ENCODE peak calls at places on chromosomes 6 and 20, in eight cellular contexts. One of them, this sample, is unnamed.
A peak's percentile ranks its signal among the peaks of the same experiment; 100 is the strongest.

GRCh38 chr6:105892577-105893262 is 193.4 kb upstream of the PRDM1 start:
- DNase-seq in T follicular helper cell: no peak
- DNase-seq in CD8-positive, alpha-beta T cell: no peak
- DNase-seq in ureter: no peak
- DNase-seq in IMR-90: no peak
- DNase-seq in effector CD4-positive, alpha-beta T cell: no peak
- DNase-seq in cardiac fibroblast: no peak
- DNase-seq in activated T-helper 1 cell treated with Interleukin-2 at 50 U/mL for 16 hours: no peak
- DNase-seq in this sample: no peak

GRCh38 chr6:134247271-134247833 is 70.6 kb downstream of the SGK1 start:
- DNase-seq in cardiac fibroblast: no peak
- DNase-seq in activated T-helper 1 cell treated with Interleukin-2 at 50 U/mL for 16 hours: peak; percentile 54
- DNase-seq in T follicular helper cell: peak; percentile 65
- DNase-seq in ureter: no peak
- DNase-seq in effector CD4-positive, alpha-beta T cell: peak; percentile 74
- DNase-seq in IMR-90: no peak
- DNase-seq in CD8-positive, alpha-beta T cell: peak; percentile 77
- DNase-seq in this sample: no peak

GRCh38 chr6:137115653-137116052 is 57.8 kb downstream of the IL22RA2 start:
- DNase-seq in effector CD4-positive, alpha-beta T cell: no peak
- DNase-seq in CD8-positive, alpha-beta T cell: no peak
- DNase-seq in activated T-helper 1 cell treated with Interleukin-2 at 50 U/mL for 16 hours: no peak
- DNase-seq in cardiac fibroblast: no peak
- DNase-seq in IMR-90: no peak
- DNase-seq in ureter: no peak
- DNase-seq in T follicular helper cell: no peak
- DNase-seq in this sample: no peak

GRCh38 chr6:110287462-110288341 is 70.4 kb downstream of the METTL24 start:
- DNase-seq in cardiac fibroblast: no peak
- DNase-seq in CD8-positive, alpha-beta T cell: no peak
- DNase-seq in IMR-90: no peak
- DNase-seq in T follicular helper cell: no peak
- DNase-seq in activated T-helper 1 cell treated with Interleukin-2 at 50 U/mL for 16 hours: no peak
- DNase-seq in ureter: no peak
- DNase-seq in effector CD4-positive, alpha-beta T cell: no peak
- DNase-seq in this sample: no peak

GRCh38 chr6:131073577-131073976 is 10.5 kb upstream of the EPB41L2 start:
- DNase-seq in IMR-90: no peak
- DNase-seq in ureter: no peak
- DNase-seq in effector CD4-positive, alpha-beta T cell: no peak
- DNase-seq in cardiac fibroblast: no peak
- DNase-seq in T follicular helper cell: no peak
- DNase-seq in CD8-positive, alpha-beta T cell: no peak
- DNase-seq in activated T-helper 1 cell treated with Interleukin-2 at 50 U/mL for 16 hours: no peak
- DNase-seq in this sample: no peak

GRCh38 chr6:151440930-151441329 is 11.0 kb downstream of the RMND1 start:
- DNase-seq in ureter: no peak
- DNase-seq in cardiac fibroblast: peak; percentile 62
- DNase-seq in CD8-positive, alpha-beta T cell: no peak
- DNase-seq in IMR-90: peak; percentile 50
- DNase-seq in activated T-helper 1 cell treated with Interleukin-2 at 50 U/mL for 16 hours: no peak
- DNase-seq in T follicular helper cell: no peak
- DNase-seq in effector CD4-positive, alpha-beta T cell: no peak
- DNase-seq in this sample: peak; percentile 47

GRCh38 chr6:160795716-160796115 is 93.7 kb downstream of the PLG start:
- DNase-seq in T follicular helper cell: no peak
- DNase-seq in activated T-helper 1 cell treated with Interleukin-2 at 50 U/mL for 16 hours: no peak
- DNase-seq in IMR-90: no peak
- DNase-seq in CD8-positive, alpha-beta T cell: no peak
- DNase-seq in cardiac fibroblast: no peak
- DNase-seq in ureter: no peak
- DNase-seq in effector CD4-positive, alpha-beta T cell: no peak
- DNase-seq in this sample: no peak

GRCh38 chr6:169075211-169075621 is 178.4 kb downstream of the THBS2 start:
- DNase-seq in T follicular helper cell: no peak
- DNase-seq in cardiac fibroblast: peak; percentile 94
- DNase-seq in IMR-90: peak; percentile 89
- DNase-seq in activated T-helper 1 cell treated with Interleukin-2 at 50 U/mL for 16 hours: no peak
- DNase-seq in effector CD4-positive, alpha-beta T cell: no peak
- DNase-seq in CD8-positive, alpha-beta T cell: no peak
- DNase-seq in ureter: peak; percentile 73
- DNase-seq in this sample: peak; percentile 82

GRCh38 chr6:54238407-54238806 is 69.8 kb upstream of the TINAG start:
- DNase-seq in CD8-positive, alpha-beta T cell: no peak
- DNase-seq in activated T-helper 1 cell treated with Interleukin-2 at 50 U/mL for 16 hours: no peak
- DNase-seq in T follicular helper cell: no peak
- DNase-seq in IMR-90: peak; percentile 39
- DNase-seq in cardiac fibroblast: peak; percentile 89
- DNase-seq in effector CD4-positive, alpha-beta T cell: no peak
- DNase-seq in ureter: no peak
- DNase-seq in this sample: peak; percentile 19

GRCh38 chr6:84033523-84034451 is at the start of gene MRAP2:
- DNase-seq in ureter: no peak
- DNase-seq in IMR-90: no peak
- DNase-seq in effector CD4-positive, alpha-beta T cell: no peak
- DNase-seq in cardiac fibroblast: peak; percentile 15
- DNase-seq in T follicular helper cell: no peak
- DNase-seq in CD8-positive, alpha-beta T cell: no peak
- DNase-seq in activated T-helper 1 cell treated with Interleukin-2 at 50 U/mL for 16 hours: no peak
- DNase-seq in this sample: no peak

GRCh38 chr6:72968704-72969103 is 256.6 kb downstream of the KHDC1L start:
- DNase-seq in T follicular helper cell: no peak
- DNase-seq in CD8-positive, alpha-beta T cell: no peak
- DNase-seq in activated T-helper 1 cell treated with Interleukin-2 at 50 U/mL for 16 hours: no peak
- DNase-seq in IMR-90: peak; percentile 92
- DNase-seq in cardiac fibroblast: no peak
- DNase-seq in ureter: no peak
- DNase-seq in effector CD4-positive, alpha-beta T cell: no peak
- DNase-seq in this sample: peak; percentile 68

GRCh38 chr20:8661229-8662023 is 407.5 kb upstream of the PLCB4 start:
- DNase-seq in activated T-helper 1 cell treated with Interleukin-2 at 50 U/mL for 16 hours: no peak
- DNase-seq in CD8-positive, alpha-beta T cell: no peak
- DNase-seq in effector CD4-positive, alpha-beta T cell: no peak
- DNase-seq in ureter: no peak
- DNase-seq in cardiac fibroblast: no peak
- DNase-seq in T follicular helper cell: no peak
- DNase-seq in IMR-90: no peak
- DNase-seq in this sample: no peak

GRCh38 chr20:51416532-51417244 is 125.8 kb downstream of the NFATC2 start:
- DNase-seq in T follicular helper cell: no peak
- DNase-seq in IMR-90: no peak
- DNase-seq in CD8-positive, alpha-beta T cell: no peak
- DNase-seq in cardiac fibroblast: no peak
- DNase-seq in ureter: no peak
- DNase-seq in activated T-helper 1 cell treated with Interleukin-2 at 50 U/mL for 16 hours: no peak
- DNase-seq in effector CD4-positive, alpha-beta T cell: no peak
- DNase-seq in this sample: peak; percentile 48

GRCh38 chr6:168100803-168101095 is 21.7 kb upstream of the FRMD1 start:
- DNase-seq in activated T-helper 1 cell treated with Interleukin-2 at 50 U/mL for 16 hours: no peak
- DNase-seq in effector CD4-positive, alpha-beta T cell: no peak
- DNase-seq in IMR-90: no peak
- DNase-seq in CD8-positive, alpha-beta T cell: no peak
- DNase-seq in T follicular helper cell: no peak
- DNase-seq in cardiac fibroblast: no peak
- DNase-seq in ureter: no peak
- DNase-seq in this sample: no peak

GRCh38 chr20:62168061-62168460 is 14.8 kb upstream of the MTG2 start:
- DNase-seq in activated T-helper 1 cell treated with Interleukin-2 at 50 U/mL for 16 hours: no peak
- DNase-seq in T follicular helper cell: no peak
- DNase-seq in IMR-90: no peak
- DNase-seq in effector CD4-positive, alpha-beta T cell: no peak
- DNase-seq in CD8-positive, alpha-beta T cell: no peak
- DNase-seq in cardiac fibroblast: no peak
- DNase-seq in ureter: no peak
- DNase-seq in this sample: no peak

GRCh38 chr6:143164565-143165105 is 103.9 kb downstream of the AIG1 start:
- DNase-seq in ureter: no peak
- DNase-seq in IMR-90: no peak
- DNase-seq in CD8-positive, alpha-beta T cell: no peak
- DNase-seq in effector CD4-positive, alpha-beta T cell: no peak
- DNase-seq in cardiac fibroblast: peak; percentile 39
- DNase-seq in T follicular helper cell: no peak
- DNase-seq in activated T-helper 1 cell treated with Interleukin-2 at 50 U/mL for 16 hours: no peak
- DNase-seq in this sample: peak; percentile 29

GRCh38 chr6:159267165-159267564 is 98.0 kb downstream of the FNDC1 start:
- DNase-seq in ureter: no peak
- DNase-seq in CD8-positive, alpha-beta T cell: no peak
- DNase-seq in cardiac fibroblast: peak; percentile 15
- DNase-seq in activated T-helper 1 cell treated with Interleukin-2 at 50 U/mL for 16 hours: no peak
- DNase-seq in effector CD4-positive, alpha-beta T cell: no peak
- DNase-seq in T follicular helper cell: no peak
- DNase-seq in IMR-90: no peak
- DNase-seq in this sample: no peak

GRCh38 chr6:24827162-24827561 is 28.4 kb upstream of the ARMH2 start:
- DNase-seq in effector CD4-positive, alpha-beta T cell: no peak
- DNase-seq in IMR-90: no peak
- DNase-seq in activated T-helper 1 cell treated with Interleukin-2 at 50 U/mL for 16 hours: no peak
- DNase-seq in T follicular helper cell: no peak
- DNase-seq in CD8-positive, alpha-beta T cell: no peak
- DNase-seq in cardiac fibroblast: no peak
- DNase-seq in ureter: peak; percentile 57
- DNase-seq in this sample: peak; percentile 8

This sample was measured in amniotic epithelial cell.